ENCODE peak calls at places on chromosomes 5 and 9, in five cellular contexts. G is NB4, T is omental fat pad, B is neural crest cell, R is heart right ventricle. C is an unnamed sample.

GRCh38 chr5:141692919-141693848 is 11.2 kb upstream of the ARAP3 start:
- DNase-seq in G (peak; percentile 52), T (no peak), B (no peak), R (no peak), C (no peak)

GRCh38 chr5:39906146-39906545 is 481.4 kb upstream of the DAB2 start:
- DNase-seq in G (no peak), T (no peak), B (no peak), R (no peak), C (no peak)

GRCh38 chr9:33180526-33181184 is 13.5 kb upstream of the B4GALT1 start:
- DNase-seq in G (no peak), T (no peak), B (no peak), R (no peak), C (no peak)

GRCh38 chr5:158074992-158075769 is 216.2 kb upstream of the CLINT1 start:
- DNase-seq in G (peak; percentile 52), T (no peak), B (peak; percentile 62), R (peak; percentile 28), C (peak; percentile 65)

GRCh38 chr5:160188151-160188967 is 40.9 kb upstream of the FABP6 start:
- DNase-seq in G (peak; percentile 41), T (no peak), B (no peak), R (peak; percentile 48), C (no peak)

GRCh38 chr5:31049461-31049860 is 144.0 kb upstream of the CDH6 start:
- DNase-seq in G (no peak), T (no peak), B (no peak), R (no peak), C (no peak)

GRCh38 chr9:94666364-94667099 is 27.2 kb upstream of the FBP1 start:
- DNase-seq in G (no peak), T (no peak), B (no peak), R (no peak), C (no peak)

GRCh38 chr5:14370386-14370785 is 211.2 kb upstream of the OTULINL start:
- DNase-seq in G (no peak), T (no peak), B (no peak), R (no peak), C (no peak)

GRCh38 chr5:172766287-172767104 is 4.5 kb downstream of the DUSP1 start:
- DNase-seq in G (no peak), T (peak; percentile 79), B (no peak), R (peak; percentile 68), C (no peak)

GRCh38 chr9:72524820-72525539 is 3.6 kb downstream of the TMC1 start:
- DNase-seq in G (peak; percentile 3), T (peak; percentile 27), B (no peak), R (no peak), C (peak; percentile 24)

GRCh38 chr9:27460225-27461023 is 63.7 kb upstream of the IFNK start:
- DNase-seq in G (peak; percentile 68), T (no peak), B (no peak), R (no peak), C (peak; percentile 15)

GRCh38 chr5:172303090-172303995 is 19.8 kb upstream of the UBTD2 start:
- DNase-seq in G (peak; percentile 37), T (no peak), B (no peak), R (no peak), C (no peak)

GRCh38 chr9:68919666-68920065 is 94.2 kb downstream of the PRKACG start:
- DNase-seq in G (no peak), T (no peak), B (no peak), R (no peak), C (no peak)

GRCh38 chr9:71876106-71876505 is 34.9 kb downstream of the ABHD17B start:
- DNase-seq in G (no peak), T (no peak), B (no peak), R (no peak), C (no peak)

GRCh38 chr5:79464695-79465332 is 49.1 kb downstream of the HOMER1 start:
- DNase-seq in G (peak; percentile 51), T (no peak), B (no peak), R (no peak), C (peak; percentile 41)

GRCh38 chr9:124291801-124292396 is 34.1 kb downstream of the NEK6 start:
- DNase-seq in G (peak; percentile 94), T (no peak), B (no peak), R (no peak), C (peak; percentile 74)

GRCh38 chr5:126054593-126055347 is 368.4 kb upstream of the GRAMD2B start:
- DNase-seq in G (no peak), T (no peak), B (no peak), R (no peak), C (no peak)

GRCh38 chr9:114121445-114122151 is 22.5 kb upstream of the KIF12 start:
- DNase-seq in G (no peak), T (no peak), B (no peak), R (no peak), C (no peak)
- TF ChIP-seq CTCF in G (no peak), T (no peak), B (no peak), R (no peak), C (no peak)

DNA sequence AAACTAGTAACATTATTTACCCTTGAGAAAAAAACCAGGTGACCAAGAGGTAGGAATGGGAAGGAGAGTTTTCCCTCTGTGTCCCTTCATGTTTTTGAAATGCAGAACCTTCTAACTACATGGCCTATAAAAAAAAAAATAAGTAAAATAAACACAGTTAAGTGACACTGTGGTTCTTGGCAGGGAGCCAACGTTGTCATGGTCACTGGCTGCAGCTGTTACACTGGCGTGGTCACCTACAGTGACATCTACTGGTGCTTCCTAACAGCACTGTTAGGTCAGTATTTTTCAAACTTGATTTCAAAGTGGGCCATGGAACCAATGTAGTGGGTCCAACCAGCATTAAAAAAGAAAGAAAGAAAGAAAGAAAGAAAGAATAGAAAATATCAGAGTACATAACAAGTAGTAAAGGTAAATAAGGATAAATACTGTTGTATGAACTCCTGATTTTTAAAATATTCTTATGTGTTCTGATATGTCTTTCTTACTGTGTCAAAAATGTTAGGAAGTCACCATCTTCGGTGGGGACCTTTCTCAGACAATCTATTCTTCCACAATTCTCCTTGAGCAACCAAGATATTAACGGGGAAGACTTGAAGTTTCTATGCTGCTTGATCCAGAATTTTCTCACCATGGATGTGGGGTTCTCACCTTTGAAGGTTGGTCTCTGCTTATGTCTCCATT is 59.1 kb upstream of the PJA2 start:
- DNase-seq in G (peak; percentile 87), T (peak; percentile 95), B (peak; percentile 44), R (peak; percentile 93), C (peak; percentile 82)
- TF ChIP-seq CTCF in G (peak; percentile 70), T (no peak), B (peak; percentile 75), R (peak; percentile 63), C (peak; percentile 79)

GRCh38 chr5:135569755-135570452 is 8.9 kb downstream of the CXCL14 start:
- DNase-seq in G (peak; percentile 64), T (no peak), B (peak; percentile 39), R (no peak), C (no peak)

GRCh38 chr5:135571210-135571609 is 7.6 kb downstream of the CXCL14 start:
- DNase-seq in G (no peak), T (no peak), B (no peak), R (no peak), C (no peak)

GRCh38 chr5:135571902-135572301 is 6.9 kb downstream of the CXCL14 start:
- DNase-seq in G (no peak), T (no peak), B (no peak), R (no peak), C (no peak)

GRCh38 chr5:135568923-135569360 is 9.8 kb downstream of the CXCL14 start:
- DNase-seq in G (no peak), T (no peak), B (no peak), R (no peak), C (no peak)

GRCh38 chr5:135570453-135570764 is 8.4 kb downstream of the CXCL14 start:
- DNase-seq in G (no peak), T (no peak), B (no peak), R (no peak), C (no peak)
- TF ChIP-seq CTCF in G (no peak), T (no peak), B (no peak), R (no peak), C (no peak)

GRCh38 chr5:143207058-143207457 is 196.4 kb downstream of the NR3C1 start:
- DNase-seq in G (no peak), T (no peak), B (no peak), R (no peak), C (no peak)

GRCh38 chr5:143209881-143210395 is 193.5 kb downstream of the NR3C1 start:
- DNase-seq in G (no peak), T (no peak), B (no peak), R (no peak), C (no peak)

GRCh38 chr5:143207563-143208364 is 195.7 kb downstream of the NR3C1 start:
- DNase-seq in G (no peak), T (no peak), B (no peak), R (no peak), C (no peak)

GRCh38 chr5:143208365-143208641 is 195.2 kb downstream of the NR3C1 start:
- DNase-seq in G (no peak), T (no peak), B (no peak), R (no peak), C (no peak)

GRCh38 chr5:143208781-143209510 is 194.5 kb downstream of the NR3C1 start:
- DNase-seq in G (no peak), T (no peak), B (no peak), R (no peak), C (no peak)
- TF ChIP-seq CTCF in G (peak; percentile 20), T (no peak), B (peak; percentile 29), R (no peak), C (no peak)

DNA sequence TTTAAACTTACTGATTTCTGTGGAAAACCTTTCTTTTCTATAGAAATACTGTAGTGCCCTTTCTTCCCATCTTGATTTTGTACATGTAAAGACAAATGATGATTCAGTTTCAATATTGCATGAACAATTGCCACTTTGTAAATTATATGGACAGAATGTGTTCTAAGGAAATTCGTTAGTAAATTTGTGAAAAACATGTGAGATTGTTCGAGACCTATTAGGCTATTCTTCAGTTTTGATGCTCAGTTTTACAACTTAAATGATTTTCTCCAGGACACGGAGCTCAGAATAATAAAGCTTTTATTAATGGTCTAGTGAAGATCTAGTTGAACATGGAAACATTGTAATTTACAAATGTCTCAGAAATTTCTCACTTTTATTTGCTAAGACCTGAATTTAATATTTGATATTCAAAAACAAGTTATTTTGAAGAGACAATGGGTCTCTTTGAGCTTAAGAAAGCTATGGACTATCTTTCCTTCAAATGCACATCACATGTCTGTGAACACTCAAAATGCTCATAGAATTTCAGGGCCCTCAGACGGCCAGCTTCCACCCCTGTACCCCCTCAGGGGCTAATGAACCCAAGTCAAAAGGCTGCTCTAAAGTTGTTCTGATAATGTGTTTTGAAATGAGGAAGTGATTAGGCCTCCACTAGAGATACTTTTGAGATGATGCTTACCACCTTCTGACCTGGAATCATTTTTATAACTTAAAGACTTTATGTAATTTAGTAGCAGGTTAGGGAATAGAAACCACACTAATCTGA is 54.1 kb upstream of the FSD1L start:
- DNase-seq in G (no peak), T (no peak), B (no peak), R (no peak), C (no peak)
- TF ChIP-seq CTCF in G (no peak), T (no peak), B (no peak), R (no peak), C (no peak)

GRCh38 chr5:36944607-36945225 is 68.1 kb downstream of the NIPBL start:
- DNase-seq in G (peak; percentile 78), T (no peak), B (no peak), R (no peak), C (peak; percentile 11)
- TF ChIP-seq CTCF in G (no peak), T (no peak), B (peak; percentile 79), R (peak; percentile 33), C (no peak)

C was measured in GM20000.